ENCODE peak calls at places on chromosome 11, in nine cellular contexts. B, H, F, A, Y, O, S, M and L are unnamed samples.

GRCh38 chr11:70491696-70492472 is 93.6 kb downstream of the CTTN start:
- DNase-seq in B (no peak), H (no peak), O (no peak), F (no peak), S (no peak), M (no peak), A (peak), Y (no peak), L (no peak)

GRCh38 chr11:114774599-114775365 is 96.5 kb downstream of the NXPE2 start:
- DNase-seq in Y (peak), S (no peak), B (no peak), O (peak), A (peak), M (peak), H (peak), F (no peak), L (no peak)

GRCh38 chr11:68528630-68529029 is 68.1 kb downstream of the PPP6R3 start:
- DNase-seq in Y (no peak), S (no peak), O (no peak), M (no peak), F (no peak), H (no peak), A (no peak), B (peak), L (no peak)

GRCh38 chr11:41286751-41287150 is 172.7 kb downstream of the LRRC4C start:
- DNase-seq in H (no peak), F (no peak), S (no peak), Y (no peak), A (no peak), M (no peak), B (no peak), O (no peak), L (no peak)

GRCh38 chr11:61068581-61068980 is 33.7 kb upstream of the CD5 start:
- DNase-seq in B (no peak), A (no peak), Y (no peak), S (no peak), M (no peak), F (no peak), H (no peak), O (no peak), L (no peak)

GRCh38 chr11:12087075-12087775 is 23.2 kb upstream of the MICAL2 start:
- DNase-seq in H (peak), B (peak), Y (no peak), M (no peak), O (no peak), A (no peak), F (no peak), S (peak), L (no peak)

GRCh38 chr11:31643831-31644230 is 134.3 kb downstream of the ELP4 start:
- DNase-seq in F (no peak), B (no peak), A (no peak), S (no peak), H (no peak), Y (no peak), M (no peak), O (no peak), L (peak)

GRCh38 chr11:7657306-7658025 is 15.8 kb downstream of the CYB5R2 start:
- DNase-seq in A (peak), O (peak), Y (peak), H (peak), M (peak), F (peak), B (no peak), S (peak), L (peak)

GRCh38 chr11:27319065-27319464 is 44.0 kb downstream of the CCDC34 start:
- DNase-seq in A (no peak), H (no peak), F (no peak), M (no peak), O (no peak), Y (no peak), B (no peak), S (peak), L (peak)

GRCh38 chr11:16997624-16998023 is 16.6 kb downstream of the PLEKHA7 start:
- DNase-seq in M (no peak), F (no peak), A (no peak), H (no peak), O (no peak), Y (no peak), B (no peak), S (no peak), L (no peak)

GRCh38 chr11:5123802-5124521 is 14.2 kb downstream of the OR52A5 start:
- DNase-seq in M (peak), F (peak), Y (peak), O (peak), S (peak), H (peak), A (peak), B (peak), L (peak)